ENCODE peak calls at places on chromosomes 5 and 9, in five cellular contexts. D is heart left ventricle; M is activated CD8-positive, alpha-beta memory T cell treated with anti-CD3 and anti-CD28 coated beads, Interleukin-2, amount 50 U/mL, for 4 hours; R is Calu3; B is Karpas-422. K is an unnamed sample.
A peak's percentile ranks its signal among the peaks of the same experiment; 100 is the strongest.

GRCh38 chr9:131167146-131167692 is 41.8 kb downstream of the NUP214 start:
- DNase-seq in B (no peak), M (no peak), R (no peak), D (no peak), K (no peak)

GRCh38 chr9:124663046-124663961 is 107.8 kb downstream of the NR6A1 start:
- DNase-seq in D (no peak), B (no peak), R (no peak), M (no peak), K (no peak)

GRCh38 chr5:76457685-76458491 is 54.8 kb downstream of the IQGAP2 start:
- DNase-seq in B (no peak), D (no peak), R (peak; percentile 45), M (no peak), K (no peak)

GRCh38 chr9:37429441-37430285 is 7.2 kb downstream of the GRHPR start:
- DNase-seq in M (no peak), D (no peak), B (no peak), R (no peak), K (no peak)

GRCh38 chr9:99103505-99103904 is 1.4 kb upstream of the TGFBR1 start:
- DNase-seq in M (no peak), B (no peak), D (no peak), R (no peak), K (no peak)

GRCh38 chr5:111518747-111519146 is 6.4 kb upstream of the STARD4 start:
- DNase-seq in D (no peak), B (no peak), M (no peak), R (no peak), K (no peak)

GRCh38 chr5:56496581-56497063 is 263.5 kb upstream of the ANKRD55 start:
- DNase-seq in R (no peak), D (no peak), B (no peak), M (no peak), K (no peak)

GRCh38 chr5:43352916-43353315 is 39.7 kb upstream of the HMGCS1 start:
- DNase-seq in D (no peak), R (no peak), M (no peak), B (no peak), K (no peak)

GRCh38 chr9:95985656-95986055 is 110.2 kb downstream of the ERCC6L2 start:
- DNase-seq in M (no peak), B (no peak), R (no peak), D (no peak), K (no peak)

GRCh38 chr5:57779383-57780223 is 297.0 kb upstream of the ACTBL2 start:
- DNase-seq in M (no peak), B (peak; percentile 81), R (peak; percentile 60), D (no peak), K (no peak)

GRCh38 chr9:120902286-120902685 is 24.3 kb downstream of the TRAF1 start:
- DNase-seq in R (no peak), B (no peak), D (no peak), M (no peak), K (no peak)

GRCh38 chr9:112283854-112284253 is 49.6 kb downstream of the PTBP3 start:
- DNase-seq in M (no peak), B (peak; percentile 54), D (no peak), R (no peak), K (no peak)

GRCh38 chr5:135037519-135038201 is 3.6 kb upstream of the PITX1 start:
- DNase-seq in B (no peak), R (no peak), M (no peak), D (peak; percentile 48), K (no peak)

GRCh38 chr5:40428129-40428528 is 251.6 kb upstream of the PTGER4 start:
- DNase-seq in M (no peak), R (no peak), B (no peak), D (no peak), K (no peak)

GRCh38 chr9:123396007-123396511 is 40.1 kb downstream of the CRB2 start:
- DNase-seq in M (no peak), D (no peak), R (no peak), B (no peak), K (no peak)

GRCh38 chr5:55160493-55161209 is 680 bp downstream of the GPX8 start:
- DNase-seq in B (no peak), R (peak; percentile 56), D (no peak), M (no peak), K (no peak)

GRCh38 chr5:139422307-139422893 is 16.9 kb downstream of the DNAJC18 start:
- DNase-seq in R (peak; percentile 59), B (peak; percentile 90), D (no peak), M (peak; percentile 38), K (peak; percentile 24)

GRCh38 chr5:15819617-15820016 is 319.6 kb downstream of the FBXL7 start:
- DNase-seq in D (no peak), M (no peak), R (no peak), B (no peak), K (no peak)

GRCh38 chr5:173451031-173451430 is 122.8 kb upstream of the STC2 start:
- DNase-seq in R (no peak), M (no peak), B (peak; percentile 75), D (no peak), K (no peak)

GRCh38 chr5:33118761-33119415 is 321.9 kb upstream of the TARS1 start:
- DNase-seq in B (no peak), D (no peak), M (no peak), R (no peak), K (no peak)

GRCh38 chr5:38650540-38651275 is 94.3 kb upstream of the LIFR start:
- DNase-seq in B (no peak), R (no peak), M (no peak), D (no peak), K (no peak)

GRCh38 chr5:156201793-156202388 is 125.1 kb upstream of the SGCD start:
- DNase-seq in M (no peak), D (no peak), R (no peak), B (no peak), K (no peak)

K was measured in activated gamma-delta T cell treated with anti-CD3 and anti-CD28 coated beads, Interleukin-2, amount 50 U/mL, for 16 hours.